ENCODE peak calls at places on chromosomes 1 and 21, in ten cellular contexts. O is ovary, U is lower leg skin, I is HL-60, V is choroid plexus epithelial cell, H is lower lobe of right lung, E is adrenal gland, C is Peyer's patch, D is body of pancreas, S is kidney. Y is an unnamed sample.

GRCh38 chr1:30693820-30694219 is 29.6 kb downstream of the MATN1 start:
- DNase-seq in C (no peak), D (no peak), I (no peak), V (no peak), O (no peak), S (no peak), E (no peak), H (no peak), U (peak), Y (no peak)

GRCh38 chr1:20538760-20539551 is 13.4 kb upstream of the FAM43B start:
- DNase-seq in V (no peak), D (no peak), C (no peak), O (no peak), U (no peak), H (no peak), E (no peak), I (no peak), S (no peak), Y (no peak)

GRCh38 chr1:178881950-178882349 is 11.1 kb upstream of the ANGPTL1 start:
- DNase-seq in U (no peak), H (no peak), O (no peak), I (no peak), V (no peak), S (no peak), D (no peak), E (no peak), C (no peak), Y (no peak)

GRCh38 chr1:77661696-77662095 is 20.8 kb downstream of the ZZZ3 start:
- DNase-seq in C (no peak), D (no peak), U (no peak), O (no peak), H (no peak), S (no peak), I (no peak), V (no peak), E (no peak), Y (no peak)

GRCh38 chr1:229041946-229042345 is 229.0 kb upstream of the RAB4A start:
- DNase-seq in O (no peak), V (no peak), U (no peak), I (no peak), D (no peak), H (no peak), S (no peak), C (no peak), E (no peak), Y (no peak)

GRCh38 chr1:201461193-201461657 is 7.8 kb downstream of the PHLDA3 start:
- DNase-seq in C (no peak), H (no peak), D (peak), U (peak), O (no peak), I (no peak), S (no peak), V (peak), E (peak), Y (peak)

GRCh38 chr1:41775961-41776585 is 142.6 kb downstream of the HIVEP3 start:
- DNase-seq in E (no peak), C (no peak), V (no peak), H (no peak), D (no peak), O (no peak), I (no peak), S (no peak), U (peak), Y (no peak)

GRCh38 chr21:29125199-29125598 is 5.2 kb upstream of the MAP3K7CL start:
- DNase-seq in H (no peak), O (no peak), S (no peak), I (no peak), V (no peak), E (no peak), C (no peak), D (no peak), U (no peak), Y (no peak)

GRCh38 chr1:161096514-161096913 is 1.6 kb upstream of the KLHDC9 start:
- DNase-seq in O (no peak), V (peak), E (no peak), S (no peak), D (peak), U (peak), C (no peak), I (peak), H (no peak), Y (peak)

GRCh38 chr1:156489166-156489934 is 11.2 kb downstream of the MEF2D start:
- DNase-seq in U (no peak), O (peak), H (no peak), V (no peak), S (no peak), E (no peak), I (peak), D (peak), C (no peak), Y (no peak)

GRCh38 chr1:221087919-221088318 is 208.7 kb downstream of the HLX start:
- DNase-seq in C (no peak), U (no peak), E (no peak), I (no peak), V (peak), S (no peak), D (no peak), O (no peak), H (no peak), Y (no peak)

GRCh38 chr21:22263890-22264289 is 1265.7 kb downstream of the NCAM2 start:
- DNase-seq in H (no peak), O (no peak), D (no peak), V (no peak), E (no peak), C (no peak), S (no peak), I (no peak), U (no peak), Y (no peak)

GRCh38 chr1:188170446-188170845 is 1341.7 kb downstream of the PLA2G4A start:
- DNase-seq in E (no peak), V (no peak), C (no peak), H (no peak), D (no peak), I (no peak), O (no peak), S (no peak), U (no peak), Y (no peak)

GRCh38 chr1:16293568-16293967 is 56.6 kb upstream of the CPLANE2 start:
- DNase-seq in U (no peak), H (no peak), E (no peak), I (peak), O (no peak), D (no peak), C (no peak), V (no peak), S (no peak), Y (no peak)

GRCh38 chr1:16292739-16293138 is 55.8 kb upstream of the CPLANE2 start:
- DNase-seq in C (no peak), I (no peak), O (no peak), E (no peak), U (no peak), V (no peak), H (no peak), S (no peak), D (no peak), Y (no peak)

GRCh38 chr1:16294219-16295212 is 57.5 kb upstream of the CPLANE2 start:
- DNase-seq in C (no peak), H (no peak), E (no peak), U (no peak), V (no peak), O (no peak), S (no peak), D (no peak), I (no peak), Y (no peak)

GRCh38 chr1:16286122-16286521 is 49.1 kb upstream of the CPLANE2 start:
- DNase-seq in V (no peak), D (no peak), S (no peak), U (peak), H (no peak), O (no peak), I (no peak), E (no peak), C (no peak), Y (no peak)

DNA sequence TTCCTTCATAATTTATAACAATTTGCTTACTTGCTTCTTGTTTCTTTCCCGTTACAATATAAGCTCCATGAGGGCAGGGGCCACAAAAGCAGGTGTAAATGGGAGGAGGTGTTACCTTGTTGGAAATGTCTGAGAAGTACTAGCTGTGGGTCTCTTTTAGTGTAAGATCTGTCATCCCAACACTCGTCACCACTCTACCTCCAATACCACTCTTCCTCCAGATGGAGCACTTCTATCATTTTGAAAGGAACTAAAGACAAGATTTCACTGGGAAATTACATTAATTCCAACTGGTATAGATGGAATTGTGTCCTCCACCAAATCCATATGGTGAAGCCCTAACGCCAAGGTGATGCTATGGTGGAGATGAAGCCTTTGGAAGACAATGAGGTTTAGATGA is 53.0 kb upstream of the CPLANE2 start:
- DNase-seq in S (no peak), V (no peak), E (no peak), U (no peak), I (no peak), D (no peak), H (no peak), C (no peak), O (no peak), Y (no peak)
- TF ChIP-seq CTCF in S (no peak), V (peak), E (no peak), U (no peak), I (no peak), D (no peak), H (no peak), C (no peak), O (no peak), Y (no peak)

DNA sequence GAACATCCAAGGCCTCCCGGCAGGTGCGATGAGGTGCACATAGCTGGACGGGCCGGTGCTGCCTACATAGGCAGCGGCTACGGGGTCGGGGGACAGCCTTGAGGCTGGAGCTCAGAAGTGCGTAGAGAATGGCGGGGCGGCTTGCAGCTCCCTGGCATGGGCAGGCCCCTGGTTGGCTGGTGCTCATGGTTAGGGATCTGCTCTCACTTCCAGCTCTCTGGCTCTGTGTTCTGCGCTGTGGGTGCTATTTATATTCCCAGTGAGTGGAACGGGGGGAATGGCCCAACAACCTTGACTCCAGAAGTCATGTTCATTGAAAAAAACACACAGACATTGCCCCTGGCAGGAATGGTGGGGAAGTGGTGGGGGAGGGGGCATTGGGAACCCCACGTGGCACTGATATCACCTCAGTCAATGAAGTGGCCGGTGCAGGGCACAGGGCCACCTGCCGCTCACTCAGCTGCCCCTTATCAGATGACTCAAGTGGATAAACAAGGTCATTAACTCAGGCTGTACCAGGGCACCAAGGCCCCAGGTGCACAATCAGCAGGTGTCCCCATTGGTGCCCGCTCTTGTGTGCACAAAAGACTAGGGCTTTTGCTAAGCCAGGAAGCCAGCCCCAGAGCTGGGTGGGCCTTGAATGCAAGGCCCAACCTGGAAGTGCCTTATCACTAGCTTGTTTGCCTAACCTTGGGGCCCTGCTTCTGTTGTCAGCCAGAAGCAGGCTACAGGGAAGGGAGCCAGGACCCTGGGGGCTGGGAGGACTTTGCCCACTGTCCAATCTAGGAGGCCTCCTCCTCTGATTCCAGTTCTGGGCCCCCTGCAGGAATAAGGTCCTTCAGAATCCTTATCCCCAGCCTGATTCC is at the start of gene NR0B2:
- DNase-seq in E (peak), S (peak), D (peak), V (no peak), I (no peak), C (peak), O (no peak), U (no peak), H (peak), Y (no peak)
- H3K4me3 ChIP-seq in E (no peak), S (peak), D (peak), V (no peak), I (no peak), C (peak), O (no peak), U (no peak), H (peak), Y (no peak)

DNA sequence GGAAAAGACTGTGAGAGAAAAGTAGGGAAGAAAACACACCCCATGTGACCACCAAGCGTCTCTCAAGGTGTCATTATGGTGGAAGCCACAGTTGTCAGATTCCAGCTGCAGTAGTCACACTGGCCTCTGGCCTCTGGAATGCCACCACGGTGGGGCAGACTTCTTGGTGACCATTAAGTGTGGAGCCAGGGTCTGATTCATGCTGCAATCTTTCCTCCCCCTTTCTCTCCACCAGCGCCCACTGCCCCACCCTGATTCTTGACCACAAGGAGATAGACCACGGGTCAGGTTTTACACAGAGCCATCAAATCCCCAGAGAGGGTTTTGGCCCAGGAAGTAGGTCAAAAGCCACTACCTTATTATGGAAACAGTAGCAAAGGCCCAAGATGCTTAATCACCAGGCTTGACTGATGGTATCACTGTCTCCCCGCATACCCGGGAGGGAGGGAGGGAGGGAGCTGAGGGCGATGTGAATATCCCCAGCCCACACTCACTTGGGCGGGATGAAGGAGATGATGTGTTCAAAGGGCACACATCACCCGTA is 52.7 kb upstream of the GRHL3 start:
- DNase-seq in D (no peak), I (no peak), S (no peak), H (no peak), C (no peak), V (peak), O (no peak), E (no peak), U (peak), Y (peak)
- TF ChIP-seq CTCF in D (no peak), I (no peak), S (no peak), H (no peak), C (no peak), V (no peak), O (no peak), E (no peak), U (no peak), Y (no peak)

GRCh38 chr21:16423921-16424320 is 694.1 kb downstream of the USP25 start:
- DNase-seq in O (no peak), S (no peak), E (no peak), H (no peak), C (no peak), I (no peak), D (no peak), U (no peak), V (no peak), Y (peak)
- H3K4me3 ChIP-seq in O (peak), S (peak), E (no peak), H (peak), C (no peak), I (no peak), D (no peak), U (no peak), V (peak), Y (peak)

DNA sequence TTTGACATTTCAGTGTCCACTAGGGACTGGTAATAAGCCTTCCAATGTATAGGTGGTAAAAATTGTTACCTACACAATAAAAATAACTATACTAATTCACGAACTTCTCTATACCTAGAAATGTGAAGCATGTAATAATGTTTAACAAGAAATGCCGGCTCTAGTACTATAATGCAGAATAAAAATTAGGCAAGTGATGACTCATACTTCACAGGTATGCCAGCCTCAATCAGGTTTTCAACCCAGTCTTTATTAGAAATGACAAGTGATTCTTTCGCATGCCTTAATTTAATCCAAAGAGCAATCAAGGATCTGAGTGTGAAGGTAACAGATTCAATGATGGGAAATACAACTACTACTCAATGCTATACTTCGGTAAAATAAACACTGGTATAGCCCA is 134.9 kb downstream of the RERE start:
- DNase-seq in V (no peak), S (no peak), I (no peak), U (no peak), H (no peak), D (no peak), O (no peak), E (no peak), C (no peak), Y (no peak)
- TF ChIP-seq CTCF in V (no peak), S (no peak), I (no peak), U (no peak), H (no peak), D (no peak), O (no peak), E (no peak), C (no peak), Y (no peak)

GRCh38 chr21:37528150-37528937 is 161.8 kb downstream of the DYRK1A start:
- DNase-seq in O (no peak), S (no peak), D (no peak), C (no peak), H (no peak), V (no peak), E (no peak), I (no peak), U (no peak), Y (no peak)

GRCh38 chr21:37531402-37532042 is 164.9 kb downstream of the DYRK1A start:
- DNase-seq in H (peak), O (no peak), E (no peak), V (no peak), C (no peak), D (no peak), I (no peak), U (no peak), S (peak), Y (no peak)

GRCh38 chr21:37532868-37533780 is 166.6 kb downstream of the DYRK1A start:
- DNase-seq in S (peak), U (no peak), I (no peak), O (no peak), D (peak), E (no peak), V (peak), C (no peak), H (no peak), Y (peak)

GRCh38 chr21:37529649-37530048 is 163.1 kb downstream of the DYRK1A start:
- DNase-seq in C (no peak), V (no peak), S (no peak), U (no peak), D (no peak), H (no peak), E (no peak), I (no peak), O (no peak), Y (no peak)

DNA sequence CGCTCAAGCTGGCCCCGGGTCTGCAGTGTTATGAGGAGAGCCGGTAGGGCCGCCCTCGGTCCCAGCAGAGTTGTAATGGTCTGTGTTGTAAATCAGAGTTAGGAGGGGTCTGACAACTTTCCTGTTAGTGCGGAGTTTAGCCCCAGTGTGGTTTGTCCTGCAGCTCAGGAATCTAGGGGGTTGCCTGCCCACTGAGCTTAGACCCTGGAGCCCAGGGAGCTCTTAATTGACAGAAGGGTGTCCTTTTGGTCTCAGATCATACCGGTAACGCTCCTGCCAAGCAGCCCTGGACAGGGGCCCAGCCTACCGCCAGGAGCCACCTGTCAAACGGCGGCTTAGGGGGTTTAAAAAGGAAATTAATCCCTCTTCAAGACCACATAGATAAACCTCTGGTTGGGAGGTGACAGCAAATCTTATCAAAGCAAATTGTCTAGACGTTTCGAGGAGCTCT is 164.4 kb downstream of the DYRK1A start:
- DNase-seq in S (no peak), V (no peak), O (no peak), D (no peak), U (no peak), H (no peak), I (no peak), C (no peak), E (no peak), Y (no peak)
- H3K4me3 ChIP-seq in S (no peak), V (no peak), O (no peak), D (no peak), U (no peak), H (peak), I (no peak), C (no peak), E (no peak), Y (no peak)

DNA sequence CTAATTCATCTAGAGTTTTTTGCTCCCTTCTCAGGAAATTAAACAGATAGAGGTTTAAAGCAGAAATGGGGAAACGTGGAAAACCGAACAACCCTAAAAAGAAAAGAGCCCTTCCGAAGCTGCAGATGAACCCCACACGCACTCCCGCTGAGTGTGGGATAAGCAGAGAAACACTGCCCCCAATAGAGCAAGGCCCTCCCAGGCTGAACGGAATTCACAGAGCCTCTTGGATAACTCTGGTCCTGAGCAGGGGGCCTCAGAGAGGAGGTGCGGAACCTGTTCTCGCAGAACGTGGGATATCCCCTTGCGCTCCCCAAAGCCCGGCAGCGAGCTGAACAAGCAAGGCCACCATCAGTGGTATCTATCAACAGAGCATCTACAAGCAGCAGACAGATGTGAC is 44.9 kb downstream of the SSBP3 start:
- DNase-seq in E (no peak), C (no peak), H (no peak), S (no peak), V (no peak), O (peak), I (no peak), D (no peak), U (no peak), Y (no peak)
- TF ChIP-seq CTCF in E (no peak), C (no peak), H (no peak), S (peak), V (peak), O (no peak), I (no peak), D (no peak), U (no peak), Y (peak)

DNA sequence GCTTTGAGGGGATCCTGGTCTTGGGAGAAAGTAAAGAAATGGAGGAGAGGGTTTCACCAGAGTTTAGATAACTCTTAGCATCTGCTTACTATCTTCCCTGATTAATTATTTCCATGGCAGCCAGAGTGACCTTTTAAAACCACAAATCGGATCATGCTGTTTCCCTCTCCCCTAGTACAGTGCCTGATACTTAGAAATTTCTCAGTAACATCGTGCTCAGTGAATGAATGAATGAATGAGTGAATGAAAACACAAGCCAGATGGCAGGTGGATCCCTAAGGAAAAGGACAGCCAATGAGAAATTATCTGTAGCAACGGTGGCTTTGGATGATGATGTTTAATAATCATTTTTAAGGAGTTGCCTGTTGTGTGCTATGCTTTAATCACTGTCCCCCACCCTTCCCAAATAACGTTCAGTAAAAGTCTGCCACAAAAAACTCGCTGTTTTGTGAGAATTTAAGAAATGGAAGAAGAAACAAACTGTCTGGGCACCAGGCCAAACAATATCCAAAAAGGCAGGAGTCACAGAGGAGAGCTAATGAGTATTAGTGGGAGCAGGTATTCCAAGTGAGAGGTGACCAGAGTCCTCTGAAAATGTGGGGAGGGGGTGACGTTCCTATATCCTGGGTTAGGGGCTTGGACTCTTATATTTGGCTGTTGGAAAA is 737 bp upstream of the SMAP2 start:
- DNase-seq in O (no peak), D (no peak), V (no peak), I (no peak), S (no peak), H (no peak), E (no peak), C (no peak), U (no peak), Y (no peak)
- H3K4me3 ChIP-seq in O (peak), D (no peak), V (no peak), I (peak), S (peak), H (peak), E (no peak), C (no peak), U (no peak), Y (peak)